ENCODE peak calls at places on chromosomes 13 and 19, in five cellular contexts. H is Daoy; J is HL-60; I is adipocyte; U is activated T-helper 1 cell treated with anti-CD3 and anti-CD28 coated beads, Interleukin-12 subunit alpha, Interleukin-12 subunit beta, Interleukin-2, Interleukin-4 antibody, amounts not matched to agents 30 ng/mL and 10 ng/mL and 1 ng/mL, durations not matched to agents 14 hours and 24 hours and 36 hours. M is an unnamed sample.

GRCh38 chr19:41871573-41872383 is 5.3 kb upstream of the CD79A start:
- DNase-seq in H (peak; percentile 41), J (no peak), I (no peak), U (peak; percentile 74), M (no peak)

GRCh38 chr13:21100994-21101757 is 39.8 kb upstream of the LATS2 start:
- DNase-seq in H (no peak), J (no peak), I (no peak), U (no peak), M (no peak)

GRCh38 chr13:99980201-99981114 is 1.1 kb upstream of the ZIC2 start:
- DNase-seq in H (peak; percentile 91), J (no peak), I (peak; percentile 81), U (peak; percentile 49), M (peak; percentile 94)

GRCh38 chr19:56660381-56661105 is 11.0 kb downstream of the ZNF835 start:
- DNase-seq in H (no peak), J (no peak), I (no peak), U (no peak), M (no peak)

GRCh38 chr19:33622505-33622808 is 704 bp downstream of the CHST8 start:
- DNase-seq in H (peak; percentile 40), J (no peak), I (peak; percentile 9), U (no peak), M (no peak)

GRCh38 chr19:543912-544608 is at the start of gene GZMM:
- DNase-seq in H (no peak), J (no peak), I (no peak), U (peak; percentile 75), M (no peak)

GRCh38 chr19:12639901-12640613 is 26.5 kb downstream of the MAN2B1 start:
- DNase-seq in H (peak; percentile 91), J (peak; percentile 59), I (peak; percentile 84), U (peak; percentile 72), M (peak; percentile 70)

GRCh38 chr13:78241278-78241919 is 322.8 kb upstream of the EDNRB start:
- DNase-seq in H (peak; percentile 41), J (no peak), I (peak; percentile 89), U (no peak), M (peak; percentile 23)

GRCh38 chr19:38726761-38727301 is 17.4 kb downstream of the CAPN12 start:
- DNase-seq in H (no peak), J (no peak), I (no peak), U (no peak), M (no peak)

GRCh38 chr19:49149652-49150105 is 5.5 kb downstream of the HRC start:
- DNase-seq in H (peak; percentile 85), J (peak; percentile 45), I (peak; percentile 91), U (no peak), M (peak; percentile 77)

GRCh38 chr13:37648604-37649003 is 50.0 kb upstream of the POSTN start:
- DNase-seq in H (no peak), J (no peak), I (peak; percentile 60), U (no peak), M (peak; percentile 62)

GRCh38 chr19:29809795-29810503 is 1.8 kb upstream of the CCNE1 start:
- DNase-seq in H (no peak), J (no peak), I (no peak), U (no peak), M (no peak)

GRCh38 chr19:18763674-18764590 is 27.2 kb downstream of the COMP start:
- DNase-seq in H (peak; percentile 93), J (no peak), I (no peak), U (no peak), M (peak; percentile 99)

GRCh38 chr19:15114153-15114540 is 6.9 kb downstream of the SYDE1 start:
- DNase-seq in H (peak; percentile 45), J (no peak), I (no peak), U (no peak), M (peak; percentile 92)

GRCh38 chr19:29505034-29505824 is 20.6 kb upstream of the VSTM2B start:
- DNase-seq in H (no peak), J (no peak), I (no peak), U (no peak), M (no peak)

GRCh38 chr13:83219832-83220231 is 662.4 kb downstream of the SLITRK1 start:
- DNase-seq in H (no peak), J (no peak), I (no peak), U (no peak), M (no peak)

GRCh38 chr19:43690890-43691289 is 20.9 kb upstream of the PLAUR start:
- DNase-seq in H (no peak), J (no peak), I (no peak), U (no peak), M (no peak)

GRCh38 chr13:99124695-99125334 is 75.8 kb upstream of the UBAC2 start:
- DNase-seq in H (peak; percentile 69), J (peak; percentile 49), I (peak; percentile 78), U (no peak), M (peak; percentile 7)

GRCh38 chr13:51764184-51765141 is 39.5 kb downstream of the DHRS12 start:
- DNase-seq in H (peak; percentile 66), J (no peak), I (peak; percentile 68), U (peak; percentile 43), M (peak; percentile 94)

GRCh38 chr19:14383898-14384669 is 2.8 kb downstream of the ADGRE5 start:
- DNase-seq in H (peak; percentile 80), J (peak; percentile 95), I (peak; percentile 70), U (peak; percentile 58), M (peak; percentile 69)

GRCh38 chr13:28750187-28751045 is 31.6 kb upstream of the SLC46A3 start:
- DNase-seq in H (no peak), J (no peak), I (no peak), U (no peak), M (peak; percentile 34)

GRCh38 chr19:48656840-48657474 is 11.0 kb upstream of the CA11 start:
- DNase-seq in H (peak; percentile 71), J (no peak), I (peak; percentile 73), U (no peak), M (peak; percentile 76)

GRCh38 chr13:42354246-42355117 is 82.5 kb downstream of the AKAP11 start:
- DNase-seq in H (peak; percentile 37), J (no peak), I (peak; percentile 30), U (no peak), M (peak; percentile 80)

GRCh38 chr13:33169273-33169980 is 116.1 kb downstream of the STARD13 start:
- DNase-seq in H (peak; percentile 69), J (no peak), I (peak; percentile 46), U (no peak), M (no peak)

GRCh38 chr13:114082849-114083645 is 49.4 kb downstream of the RASA3 start:
- DNase-seq in H (no peak), J (no peak), I (no peak), U (no peak), M (no peak)

GRCh38 chr19:18596752-18597157 is 8.2 kb downstream of the REX1BD start:
- DNase-seq in H (peak; percentile 69), J (no peak), I (no peak), U (no peak), M (peak; percentile 48)

GRCh38 chr19:14517446-14517839 is 754 bp downstream of the DNAJB1 start:
- DNase-seq in H (no peak), J (no peak), I (peak; percentile 65), U (no peak), M (peak; percentile 58)

GRCh38 chr13:59531571-59532091 is 632.1 kb downstream of the DIAPH3 start:
- DNase-seq in H (peak; percentile 18), J (no peak), I (peak; percentile 91), U (no peak), M (peak; percentile 59)

GRCh38 chr19:43704002-43704705 is 11.7 kb upstream of the IRGC start:
- DNase-seq in H (peak; percentile 25), J (no peak), I (no peak), U (no peak), M (no peak)

GRCh38 chr19:55257461-55258411 is 1.1 kb downstream of the PPP6R1 start:
- DNase-seq in H (peak; percentile 27), J (no peak), I (peak; percentile 55), U (peak; percentile 11), M (peak; percentile 24)

GRCh38 chr19:16394111-16394510 is 69.5 kb downstream of the KLF2 start:
- DNase-seq in H (no peak), J (no peak), I (no peak), U (no peak), M (no peak)